ENCODE peak calls at places on chromosomes 11 and 22, in four cellular contexts. I is T1000, O is non-pigmented ciliary epithelial cell, A is T-helper 1 cell. E is an unnamed sample.

GRCh38 chr11:46281374-46281831 is 3.9 kb downstream of the CREB3L1 start:
- DNase-seq in I (no peak), O (no peak), A (no peak), E (no peak)

GRCh38 chr22:50146440-50147228 is 23.9 kb upstream of the PANX2 start:
- DNase-seq in I (no peak), O (no peak), A (no peak), E (peak)

GRCh38 chr11:2127357-2127971 is 11.7 kb downstream of the IGF2 start:
- DNase-seq in I (no peak), O (no peak), A (no peak), E (no peak)

GRCh38 chr11:16880184-16880583 is 134.0 kb downstream of the PLEKHA7 start:
- DNase-seq in I (no peak), O (no peak), A (no peak), E (no peak)

GRCh38 chr11:118842369-118842768 is 41.3 kb upstream of the CXCR5 start:
- DNase-seq in I (no peak), O (no peak), A (no peak), E (no peak)

GRCh38 chr22:46099740-46100139 is 50.6 kb upstream of the PPARA start:
- DNase-seq in I (no peak), O (no peak), A (no peak), E (no peak)

GRCh38 chr11:9875862-9876261 is 212.0 kb downstream of the SWAP70 start:
- DNase-seq in I (no peak), O (no peak), A (no peak), E (no peak)

GRCh38 chr22:45284705-45285305 is at the start of gene UPK3A:
- DNase-seq in I (no peak), O (no peak), A (no peak), E (no peak)

GRCh38 chr11:117634756-117635593 is 162.0 kb downstream of the DSCAML1 start:
- DNase-seq in I (no peak), O (no peak), A (no peak), E (no peak)

GRCh38 chr11:110587972-110588371 is 124.3 kb downstream of the ARHGAP20 start:
- DNase-seq in I (no peak), O (no peak), A (no peak), E (no peak)

GRCh38 chr22:31046591-31047226 is 34.4 kb upstream of the SMTN start:
- DNase-seq in I (no peak), O (no peak), A (no peak), E (no peak)

GRCh38 chr11:97557399-97557798 is 1167.6 kb downstream of the JRKL start:
- DNase-seq in I (no peak), O (no peak), A (no peak), E (no peak)

GRCh38 chr22:24698266-24698926 is 76.1 kb downstream of the PIWIL3 start:
- DNase-seq in I (no peak), O (no peak), A (no peak), E (no peak)

GRCh38 chr11:111911563-111912401 is at the start of gene CRYAB:
- DNase-seq in I (peak), O (no peak), A (no peak), E (peak)

GRCh38 chr11:124075841-124076571 is 34.9 kb upstream of the OR10G7 start:
- DNase-seq in I (peak), O (no peak), A (no peak), E (no peak)

GRCh38 chr22:35448552-35448922 is 48.6 kb downstream of the MCM5 start:
- DNase-seq in I (no peak), O (no peak), A (no peak), E (no peak)

GRCh38 chr11:44139565-44140313 is 44.3 kb downstream of the EXT2 start:
- DNase-seq in I (no peak), O (no peak), A (no peak), E (no peak)

GRCh38 chr11:69131644-69132300 is 24.0 kb upstream of the SMIM38 start:
- DNase-seq in I (peak), O (peak), A (no peak), E (peak)

GRCh38 chr11:61111786-61112517 is 9.7 kb downstream of the CD5 start:
- DNase-seq in I (no peak), O (no peak), A (no peak), E (no peak)

GRCh38 chr22:43114958-43115357 is 4.4 kb downstream of the BIK start:
- DNase-seq in I (no peak), O (no peak), A (no peak), E (no peak)

GRCh38 chr22:37196539-37197450 is 8.7 kb upstream of the C1QTNF6 start:
- DNase-seq in I (peak), O (no peak), A (no peak), E (peak)

GRCh38 chr11:48237727-48238126 is 7.2 kb upstream of the OR4X2 start:
- DNase-seq in I (no peak), O (no peak), A (no peak), E (no peak)

GRCh38 chr22:30874431-30875370 is 93.9 kb downstream of the MORC2 start:
- DNase-seq in I (no peak), O (no peak), A (no peak), E (no peak)

GRCh38 chr11:117621226-117621625 is 175.8 kb downstream of the DSCAML1 start:
- DNase-seq in I (no peak), O (no peak), A (no peak), E (no peak)

GRCh38 chr11:96188625-96189006 is 154.4 kb downstream of the MAML2 start:
- DNase-seq in I (no peak), O (no peak), A (no peak), E (no peak)

GRCh38 chr11:59551651-59552521 is 40.5 kb downstream of the OR4D9 start:
- DNase-seq in I (peak), O (no peak), A (no peak), E (no peak)

GRCh38 chr11:74984730-74985129 is 4.0 kb upstream of the NEU3 start:
- DNase-seq in I (no peak), O (no peak), A (no peak), E (no peak)

GRCh38 chr11:67558084-67558772 is 25.4 kb upstream of the GSTP1 start:
- DNase-seq in I (no peak), O (no peak), A (no peak), E (no peak)

GRCh38 chr22:31826443-31826842 is 72.6 kb downstream of the DEPDC5 start:
- DNase-seq in I (no peak), O (no peak), A (no peak), E (no peak)

GRCh38 chr11:68750988-68751325 is 363 bp downstream of the TESMIN start:
- DNase-seq in I (no peak), O (no peak), A (no peak), E (no peak)

GRCh38 chr11:84806354-84806753 is 820.8 kb downstream of the DLG2 start:
- DNase-seq in I (no peak), O (no peak), A (no peak), E (no peak)

GRCh38 chr22:20938272-20938671 is 21.1 kb downstream of the CRKL start:
- DNase-seq in I (no peak), O (no peak), A (no peak), E (no peak)

GRCh38 chr11:71542382-71542781 is 4.6 kb downstream of the KRTAP5-8 start:
- DNase-seq in I (no peak), O (no peak), A (no peak), E (no peak)

E was measured in AG04450.